ENCODE peak calls at places on chromosome 21, in eight cellular contexts. One of them, this sample, is unnamed.

GRCh38 chr21:28636988-28637691 is 355.5 kb downstream of the LTN1 start:
- DNase-seq in astrocyte of the cerebellum: peak; percentile 76
- DNase-seq in HTR-8/SVneo: peak; percentile 41
- DNase-seq in HFFc6: peak; percentile 92
- DNase-seq in AG09309: peak; percentile 81
- DNase-seq in activated T-helper 1 cell treated with anti-CD3 and anti-CD28 coated beads, Interleukin-2, amount 50 U/mL, for 16 hours: no peak
- DNase-seq in fibroblast of mammary gland: peak; percentile 85
- DNase-seq in islet precursor cell: no peak
- DNase-seq in this sample: no peak

GRCh38 chr21:15932681-15933200 is 203.0 kb downstream of the USP25 start:
- DNase-seq in activated T-helper 1 cell treated with anti-CD3 and anti-CD28 coated beads, Interleukin-2, amount 50 U/mL, for 16 hours: no peak
- DNase-seq in fibroblast of mammary gland: no peak
- DNase-seq in islet precursor cell: peak; percentile 54
- DNase-seq in AG09309: no peak
- DNase-seq in astrocyte of the cerebellum: peak; percentile 57
- DNase-seq in HTR-8/SVneo: no peak
- DNase-seq in HFFc6: no peak
- DNase-seq in this sample: no peak

GRCh38 chr21:29975776-29976175 is 36.0 kb upstream of the GRIK1 start:
- DNase-seq in AG09309: no peak
- DNase-seq in activated T-helper 1 cell treated with anti-CD3 and anti-CD28 coated beads, Interleukin-2, amount 50 U/mL, for 16 hours: no peak
- DNase-seq in islet precursor cell: no peak
- DNase-seq in HFFc6: no peak
- DNase-seq in fibroblast of mammary gland: no peak
- DNase-seq in astrocyte of the cerebellum: no peak
- DNase-seq in HTR-8/SVneo: no peak
- DNase-seq in this sample: no peak

GRCh38 chr21:43994646-43995045 is 17.5 kb upstream of the TRAPPC10 start:
- DNase-seq in HTR-8/SVneo: no peak
- DNase-seq in HFFc6: no peak
- DNase-seq in AG09309: no peak
- DNase-seq in fibroblast of mammary gland: no peak
- DNase-seq in islet precursor cell: no peak
- DNase-seq in activated T-helper 1 cell treated with anti-CD3 and anti-CD28 coated beads, Interleukin-2, amount 50 U/mL, for 16 hours: no peak
- DNase-seq in astrocyte of the cerebellum: no peak
- DNase-seq in this sample: no peak

GRCh38 chr21:44265734-44266270 is 4.1 kb upstream of the DNMT3L start:
- DNase-seq in activated T-helper 1 cell treated with anti-CD3 and anti-CD28 coated beads, Interleukin-2, amount 50 U/mL, for 16 hours: no peak
- DNase-seq in astrocyte of the cerebellum: no peak
- DNase-seq in AG09309: no peak
- DNase-seq in HTR-8/SVneo: no peak
- DNase-seq in islet precursor cell: no peak
- DNase-seq in HFFc6: no peak
- DNase-seq in fibroblast of mammary gland: no peak
- DNase-seq in this sample: no peak

GRCh38 chr21:39182484-39183271 is 573 bp downstream of the PSMG1 start:
- DNase-seq in fibroblast of mammary gland: no peak
- DNase-seq in AG09309: no peak
- DNase-seq in activated T-helper 1 cell treated with anti-CD3 and anti-CD28 coated beads, Interleukin-2, amount 50 U/mL, for 16 hours: peak; percentile 1
- DNase-seq in astrocyte of the cerebellum: no peak
- DNase-seq in islet precursor cell: no peak
- DNase-seq in HFFc6: peak; percentile 20
- DNase-seq in HTR-8/SVneo: no peak
- DNase-seq in this sample: no peak

GRCh38 chr21:38083534-38083933 is 167.3 kb upstream of the KCNJ6 start:
- DNase-seq in AG09309: no peak
- DNase-seq in HFFc6: no peak
- DNase-seq in astrocyte of the cerebellum: no peak
- DNase-seq in HTR-8/SVneo: no peak
- DNase-seq in islet precursor cell: no peak
- DNase-seq in activated T-helper 1 cell treated with anti-CD3 and anti-CD28 coated beads, Interleukin-2, amount 50 U/mL, for 16 hours: no peak
- DNase-seq in fibroblast of mammary gland: no peak
- DNase-seq in this sample: no peak

GRCh38 chr21:16072692-16073091 is 342.9 kb downstream of the USP25 start:
- DNase-seq in astrocyte of the cerebellum: peak; percentile 87
- DNase-seq in HFFc6: peak; percentile 49
- DNase-seq in fibroblast of mammary gland: peak; percentile 99
- DNase-seq in HTR-8/SVneo: no peak
- DNase-seq in islet precursor cell: no peak
- DNase-seq in AG09309: peak; percentile 80
- DNase-seq in activated T-helper 1 cell treated with anti-CD3 and anti-CD28 coated beads, Interleukin-2, amount 50 U/mL, for 16 hours: no peak
- DNase-seq in this sample: no peak

GRCh38 chr21:14046401-14046800 is 164.4 kb downstream of the LIPI start:
- DNase-seq in AG09309: no peak
- DNase-seq in HFFc6: no peak
- DNase-seq in astrocyte of the cerebellum: no peak
- DNase-seq in islet precursor cell: no peak
- DNase-seq in activated T-helper 1 cell treated with anti-CD3 and anti-CD28 coated beads, Interleukin-2, amount 50 U/mL, for 16 hours: no peak
- DNase-seq in fibroblast of mammary gland: peak; percentile 14
- DNase-seq in HTR-8/SVneo: no peak
- DNase-seq in this sample: no peak

GRCh38 chr21:44510508-44511218 is 29.3 kb downstream of the KRTAP10-1 start:
- DNase-seq in islet precursor cell: peak; percentile 84
- DNase-seq in HTR-8/SVneo: peak; percentile 74
- DNase-seq in AG09309: no peak
- DNase-seq in activated T-helper 1 cell treated with anti-CD3 and anti-CD28 coated beads, Interleukin-2, amount 50 U/mL, for 16 hours: peak; percentile 71
- DNase-seq in HFFc6: no peak
- DNase-seq in astrocyte of the cerebellum: no peak
- DNase-seq in fibroblast of mammary gland: peak; percentile 17
- DNase-seq in this sample: peak; percentile 66

GRCh38 chr21:44656868-44657267 is 864 bp upstream of the KRTAP12-3 start:
- DNase-seq in astrocyte of the cerebellum: no peak
- DNase-seq in islet precursor cell: no peak
- DNase-seq in HTR-8/SVneo: no peak
- DNase-seq in AG09309: no peak
- DNase-seq in HFFc6: no peak
- DNase-seq in fibroblast of mammary gland: no peak
- DNase-seq in activated T-helper 1 cell treated with anti-CD3 and anti-CD28 coated beads, Interleukin-2, amount 50 U/mL, for 16 hours: no peak
- DNase-seq in this sample: no peak

GRCh38 chr21:26833460-26833939 is 11.7 kb downstream of the ADAMTS1 start:
- DNase-seq in HTR-8/SVneo: no peak
- DNase-seq in activated T-helper 1 cell treated with anti-CD3 and anti-CD28 coated beads, Interleukin-2, amount 50 U/mL, for 16 hours: no peak
- DNase-seq in islet precursor cell: no peak
- DNase-seq in HFFc6: no peak
- DNase-seq in astrocyte of the cerebellum: no peak
- DNase-seq in fibroblast of mammary gland: no peak
- DNase-seq in AG09309: no peak
- DNase-seq in this sample: no peak

GRCh38 chr21:16308269-16308668 is 578.5 kb downstream of the USP25 start:
- DNase-seq in activated T-helper 1 cell treated with anti-CD3 and anti-CD28 coated beads, Interleukin-2, amount 50 U/mL, for 16 hours: no peak
- DNase-seq in HTR-8/SVneo: no peak
- DNase-seq in astrocyte of the cerebellum: peak; percentile 27
- DNase-seq in islet precursor cell: no peak
- DNase-seq in HFFc6: peak; percentile 3
- DNase-seq in fibroblast of mammary gland: peak; percentile 64
- DNase-seq in AG09309: no peak
- DNase-seq in this sample: no peak

GRCh38 chr21:15624646-15625045 is 105.1 kb upstream of the USP25 start:
- DNase-seq in astrocyte of the cerebellum: no peak
- DNase-seq in AG09309: no peak
- DNase-seq in activated T-helper 1 cell treated with anti-CD3 and anti-CD28 coated beads, Interleukin-2, amount 50 U/mL, for 16 hours: no peak
- DNase-seq in islet precursor cell: no peak
- DNase-seq in HFFc6: no peak
- DNase-seq in HTR-8/SVneo: no peak
- DNase-seq in fibroblast of mammary gland: no peak
- DNase-seq in this sample: no peak

GRCh38 chr21:28132713-28133112 is 860.0 kb downstream of the LTN1 start:
- DNase-seq in HTR-8/SVneo: no peak
- DNase-seq in HFFc6: peak; percentile 51
- DNase-seq in astrocyte of the cerebellum: no peak
- DNase-seq in AG09309: peak; percentile 62
- DNase-seq in activated T-helper 1 cell treated with anti-CD3 and anti-CD28 coated beads, Interleukin-2, amount 50 U/mL, for 16 hours: no peak
- DNase-seq in islet precursor cell: no peak
- DNase-seq in fibroblast of mammary gland: no peak
- DNase-seq in this sample: no peak

GRCh38 chr21:36917487-36918158 is 48.8 kb downstream of the HLCS start:
- DNase-seq in fibroblast of mammary gland: peak; percentile 59
- DNase-seq in AG09309: no peak
- DNase-seq in HFFc6: no peak
- DNase-seq in HTR-8/SVneo: peak; percentile 59
- DNase-seq in activated T-helper 1 cell treated with anti-CD3 and anti-CD28 coated beads, Interleukin-2, amount 50 U/mL, for 16 hours: no peak
- DNase-seq in islet precursor cell: peak; percentile 70
- DNase-seq in astrocyte of the cerebellum: no peak
- DNase-seq in this sample: no peak

GRCh38 chr21:32329776-32330175 is 31.1 kb downstream of the MRAP start:
- DNase-seq in HFFc6: peak; percentile 33
- DNase-seq in activated T-helper 1 cell treated with anti-CD3 and anti-CD28 coated beads, Interleukin-2, amount 50 U/mL, for 16 hours: no peak
- DNase-seq in HTR-8/SVneo: no peak
- DNase-seq in fibroblast of mammary gland: peak; percentile 59
- DNase-seq in astrocyte of the cerebellum: no peak
- DNase-seq in AG09309: no peak
- DNase-seq in islet precursor cell: no peak
- DNase-seq in this sample: no peak

GRCh38 chr21:33566514-33566913 is 22.0 kb downstream of the DONSON start:
- DNase-seq in AG09309: no peak
- DNase-seq in HFFc6: peak; percentile 17
- DNase-seq in fibroblast of mammary gland: no peak
- DNase-seq in astrocyte of the cerebellum: no peak
- DNase-seq in activated T-helper 1 cell treated with anti-CD3 and anti-CD28 coated beads, Interleukin-2, amount 50 U/mL, for 16 hours: no peak
- DNase-seq in islet precursor cell: no peak
- DNase-seq in HTR-8/SVneo: no peak
- DNase-seq in this sample: no peak

GRCh38 chr21:43015906-43016540 is 41.7 kb downstream of the PKNOX1 start:
- DNase-seq in AG09309: no peak
- DNase-seq in astrocyte of the cerebellum: no peak
- DNase-seq in HTR-8/SVneo: no peak
- DNase-seq in fibroblast of mammary gland: no peak
- DNase-seq in activated T-helper 1 cell treated with anti-CD3 and anti-CD28 coated beads, Interleukin-2, amount 50 U/mL, for 16 hours: no peak
- DNase-seq in islet precursor cell: no peak
- DNase-seq in HFFc6: no peak
- DNase-seq in this sample: no peak

GRCh38 chr21:44303490-44303981 is 3.7 kb downstream of the PFKL start:
- DNase-seq in HFFc6: no peak
- DNase-seq in islet precursor cell: no peak
- DNase-seq in activated T-helper 1 cell treated with anti-CD3 and anti-CD28 coated beads, Interleukin-2, amount 50 U/mL, for 16 hours: no peak
- DNase-seq in fibroblast of mammary gland: no peak
- DNase-seq in astrocyte of the cerebellum: no peak
- DNase-seq in HTR-8/SVneo: no peak
- DNase-seq in AG09309: no peak
- DNase-seq in this sample: no peak

GRCh38 chr21:39022901-39023693 is 160.2 kb downstream of the PSMG1 start:
- DNase-seq in activated T-helper 1 cell treated with anti-CD3 and anti-CD28 coated beads, Interleukin-2, amount 50 U/mL, for 16 hours: no peak
- DNase-seq in islet precursor cell: no peak
- DNase-seq in astrocyte of the cerebellum: no peak
- DNase-seq in HFFc6: no peak
- DNase-seq in AG09309: no peak
- DNase-seq in fibroblast of mammary gland: peak; percentile 40
- DNase-seq in HTR-8/SVneo: no peak
- DNase-seq in this sample: peak; percentile 85

GRCh38 chr21:46115441-46116188 is 17.7 kb downstream of the COL6A2 start:
- DNase-seq in islet precursor cell: peak; percentile 26
- DNase-seq in HFFc6: no peak
- DNase-seq in AG09309: no peak
- DNase-seq in astrocyte of the cerebellum: no peak
- DNase-seq in fibroblast of mammary gland: peak; percentile 4
- DNase-seq in HTR-8/SVneo: no peak
- DNase-seq in activated T-helper 1 cell treated with anti-CD3 and anti-CD28 coated beads, Interleukin-2, amount 50 U/mL, for 16 hours: no peak
- DNase-seq in this sample: no peak

GRCh38 chr21:18499761-18500376 is 96.3 kb upstream of the TMPRSS15 start:
- DNase-seq in islet precursor cell: no peak
- DNase-seq in activated T-helper 1 cell treated with anti-CD3 and anti-CD28 coated beads, Interleukin-2, amount 50 U/mL, for 16 hours: no peak
- DNase-seq in HFFc6: peak; percentile 1
- DNase-seq in HTR-8/SVneo: no peak
- DNase-seq in AG09309: no peak
- DNase-seq in astrocyte of the cerebellum: peak; percentile 41
- DNase-seq in fibroblast of mammary gland: peak; percentile 48
- DNase-seq in this sample: no peak

GRCh38 chr21:46286668-46286982 is 483 bp downstream of the YBEY start:
- DNase-seq in fibroblast of mammary gland: peak; percentile 75
- DNase-seq in AG09309: no peak
- DNase-seq in astrocyte of the cerebellum: peak; percentile 44
- DNase-seq in HFFc6: no peak
- DNase-seq in HTR-8/SVneo: no peak
- DNase-seq in islet precursor cell: no peak
- DNase-seq in activated T-helper 1 cell treated with anti-CD3 and anti-CD28 coated beads, Interleukin-2, amount 50 U/mL, for 16 hours: no peak
- DNase-seq in this sample: no peak

GRCh38 chr21:17386498-17386897 is 126.3 kb upstream of the CXADR start:
- DNase-seq in HFFc6: no peak
- DNase-seq in islet precursor cell: no peak
- DNase-seq in AG09309: no peak
- DNase-seq in fibroblast of mammary gland: no peak
- DNase-seq in HTR-8/SVneo: no peak
- DNase-seq in activated T-helper 1 cell treated with anti-CD3 and anti-CD28 coated beads, Interleukin-2, amount 50 U/mL, for 16 hours: no peak
- DNase-seq in astrocyte of the cerebellum: no peak
- DNase-seq in this sample: no peak

GRCh38 chr21:35021546-35021945 is 27.6 kb downstream of the RUNX1 start:
- DNase-seq in islet precursor cell: no peak
- DNase-seq in astrocyte of the cerebellum: no peak
- DNase-seq in HTR-8/SVneo: no peak
- DNase-seq in fibroblast of mammary gland: no peak
- DNase-seq in activated T-helper 1 cell treated with anti-CD3 and anti-CD28 coated beads, Interleukin-2, amount 50 U/mL, for 16 hours: no peak
- DNase-seq in AG09309: no peak
- DNase-seq in HFFc6: no peak
- DNase-seq in this sample: no peak

GRCh38 chr21:45114475-45114874 is 40.1 kb downstream of the ADARB1 start:
- DNase-seq in HFFc6: no peak
- DNase-seq in astrocyte of the cerebellum: no peak
- DNase-seq in activated T-helper 1 cell treated with anti-CD3 and anti-CD28 coated beads, Interleukin-2, amount 50 U/mL, for 16 hours: no peak
- DNase-seq in fibroblast of mammary gland: no peak
- DNase-seq in AG09309: no peak
- DNase-seq in islet precursor cell: no peak
- DNase-seq in HTR-8/SVneo: no peak
- DNase-seq in this sample: no peak

GRCh38 chr21:46294647-46295176 is 8.6 kb downstream of the YBEY start:
- DNase-seq in HFFc6: peak; percentile 58
- DNase-seq in islet precursor cell: peak; percentile 72
- DNase-seq in HTR-8/SVneo: no peak
- DNase-seq in astrocyte of the cerebellum: peak; percentile 43
- DNase-seq in activated T-helper 1 cell treated with anti-CD3 and anti-CD28 coated beads, Interleukin-2, amount 50 U/mL, for 16 hours: no peak
- DNase-seq in fibroblast of mammary gland: peak; percentile 72
- DNase-seq in AG09309: no peak
- DNase-seq in this sample: no peak

GRCh38 chr21:42109473-42109872 is 38.4 kb downstream of the UMODL1 start:
- DNase-seq in astrocyte of the cerebellum: no peak
- DNase-seq in activated T-helper 1 cell treated with anti-CD3 and anti-CD28 coated beads, Interleukin-2, amount 50 U/mL, for 16 hours: no peak
- DNase-seq in HTR-8/SVneo: no peak
- DNase-seq in fibroblast of mammary gland: no peak
- DNase-seq in AG09309: no peak
- DNase-seq in HFFc6: no peak
- DNase-seq in islet precursor cell: no peak
- DNase-seq in this sample: no peak

GRCh38 chr21:45338326-45339017 is 50.8 kb upstream of the POFUT2 start:
- DNase-seq in HTR-8/SVneo: no peak
- DNase-seq in islet precursor cell: no peak
- DNase-seq in fibroblast of mammary gland: no peak
- DNase-seq in AG09309: no peak
- DNase-seq in astrocyte of the cerebellum: no peak
- DNase-seq in activated T-helper 1 cell treated with anti-CD3 and anti-CD28 coated beads, Interleukin-2, amount 50 U/mL, for 16 hours: no peak
- DNase-seq in HFFc6: no peak
- DNase-seq in this sample: no peak

GRCh38 chr21:34582506-34583150 is 32.3 kb downstream of the RCAN1 start:
- DNase-seq in astrocyte of the cerebellum: peak; percentile 46
- DNase-seq in islet precursor cell: peak; percentile 12
- DNase-seq in AG09309: no peak
- DNase-seq in HTR-8/SVneo: peak; percentile 68
- DNase-seq in fibroblast of mammary gland: peak; percentile 60
- DNase-seq in HFFc6: peak; percentile 64
- DNase-seq in activated T-helper 1 cell treated with anti-CD3 and anti-CD28 coated beads, Interleukin-2, amount 50 U/mL, for 16 hours: no peak
- DNase-seq in this sample: no peak

GRCh38 chr21:41536076-41536826 is 28.3 kb upstream of the TMPRSS2 start:
- DNase-seq in islet precursor cell: peak; percentile 87
- DNase-seq in fibroblast of mammary gland: no peak
- DNase-seq in activated T-helper 1 cell treated with anti-CD3 and anti-CD28 coated beads, Interleukin-2, amount 50 U/mL, for 16 hours: no peak
- DNase-seq in HTR-8/SVneo: no peak
- DNase-seq in astrocyte of the cerebellum: no peak
- DNase-seq in HFFc6: no peak
- DNase-seq in AG09309: no peak
- DNase-seq in this sample: peak; percentile 82

GRCh38 chr21:31855180-31855579 is 17.6 kb upstream of the HUNK start:
- DNase-seq in AG09309: no peak
- DNase-seq in activated T-helper 1 cell treated with anti-CD3 and anti-CD28 coated beads, Interleukin-2, amount 50 U/mL, for 16 hours: no peak
- DNase-seq in fibroblast of mammary gland: no peak
- DNase-seq in astrocyte of the cerebellum: no peak
- DNase-seq in HTR-8/SVneo: no peak
- DNase-seq in islet precursor cell: peak; percentile 84
- DNase-seq in HFFc6: no peak
- DNase-seq in this sample: no peak

GRCh38 chr21:14452842-14453241 is 69.9 kb upstream of the HSPA13 start:
- DNase-seq in HFFc6: no peak
- DNase-seq in activated T-helper 1 cell treated with anti-CD3 and anti-CD28 coated beads, Interleukin-2, amount 50 U/mL, for 16 hours: no peak
- DNase-seq in fibroblast of mammary gland: no peak
- DNase-seq in AG09309: no peak
- DNase-seq in HTR-8/SVneo: no peak
- DNase-seq in astrocyte of the cerebellum: no peak
- DNase-seq in islet precursor cell: no peak
- DNase-seq in this sample: no peak

This sample was measured in breast epithelium.